ENCODE peak calls at places on chromosomes 13 and 19, in seven cellular contexts. One of them, this sample, is unnamed.

GRCh38 chr13:52169839-52170238 is 10.4 kb upstream of the NEK3 start:
- DNase-seq in effector memory CD4-positive, alpha-beta T cell: no peak
- DNase-seq in ovary: no peak
- DNase-seq in brain microvascular endothelial cell: no peak
- DNase-seq in left ventricle myocardium inferior: no peak
- DNase-seq in OCI-LY7: no peak
- DNase-seq in SJCRH30: no peak
- DNase-seq in this sample: no peak

GRCh38 chr13:86856996-86857395 is 814.2 kb upstream of the SLITRK5 start:
- DNase-seq in effector memory CD4-positive, alpha-beta T cell: no peak
- DNase-seq in ovary: no peak
- DNase-seq in brain microvascular endothelial cell: peak; percentile 60
- DNase-seq in left ventricle myocardium inferior: no peak
- DNase-seq in OCI-LY7: no peak
- DNase-seq in SJCRH30: peak; percentile 30
- DNase-seq in this sample: peak; percentile 33

GRCh38 chr13:31947105-31947504 is 84.5 kb upstream of the FRY start:
- DNase-seq in effector memory CD4-positive, alpha-beta T cell: no peak
- DNase-seq in ovary: no peak
- DNase-seq in brain microvascular endothelial cell: no peak
- DNase-seq in left ventricle myocardium inferior: no peak
- DNase-seq in OCI-LY7: no peak
- DNase-seq in SJCRH30: no peak
- DNase-seq in this sample: no peak

GRCh38 chr13:29684441-29684840 is 89.0 kb upstream of the SLC7A1 start:
- DNase-seq in effector memory CD4-positive, alpha-beta T cell: no peak
- DNase-seq in ovary: no peak
- DNase-seq in brain microvascular endothelial cell: no peak
- DNase-seq in left ventricle myocardium inferior: no peak
- DNase-seq in OCI-LY7: no peak
- DNase-seq in SJCRH30: no peak
- DNase-seq in this sample: no peak

GRCh38 chr13:47904239-47904638 is 96.8 kb downstream of the SUCLA2 start:
- DNase-seq in effector memory CD4-positive, alpha-beta T cell: no peak
- DNase-seq in ovary: no peak
- DNase-seq in brain microvascular endothelial cell: no peak
- DNase-seq in left ventricle myocardium inferior: no peak
- DNase-seq in OCI-LY7: no peak
- DNase-seq in SJCRH30: no peak
- DNase-seq in this sample: no peak

GRCh38 chr19:41449079-41449864 is 6.3 kb downstream of the ERICH4 start:
- DNase-seq in effector memory CD4-positive, alpha-beta T cell: peak; percentile 57
- DNase-seq in ovary: peak; percentile 72
- DNase-seq in brain microvascular endothelial cell: peak; percentile 60
- DNase-seq in left ventricle myocardium inferior: peak; percentile 70
- DNase-seq in OCI-LY7: peak; percentile 71
- DNase-seq in SJCRH30: peak; percentile 85
- DNase-seq in this sample: peak; percentile 75

GRCh38 chr13:91459485-91459884 is 61.1 kb downstream of the GPC5 start:
- DNase-seq in effector memory CD4-positive, alpha-beta T cell: no peak
- DNase-seq in ovary: no peak
- DNase-seq in brain microvascular endothelial cell: no peak
- DNase-seq in left ventricle myocardium inferior: no peak
- DNase-seq in OCI-LY7: peak; percentile 30
- DNase-seq in SJCRH30: no peak
- DNase-seq in this sample: no peak

GRCh38 chr19:19399733-19400438 is 5.6 kb upstream of the GATAD2A start:
- DNase-seq in effector memory CD4-positive, alpha-beta T cell: no peak
- DNase-seq in ovary: no peak
- DNase-seq in brain microvascular endothelial cell: peak; percentile 17
- DNase-seq in left ventricle myocardium inferior: no peak
- DNase-seq in OCI-LY7: no peak
- DNase-seq in SJCRH30: peak; percentile 52
- DNase-seq in this sample: peak; percentile 59

GRCh38 chr13:83503424-83503823 is 378.9 kb downstream of the SLITRK1 start:
- DNase-seq in effector memory CD4-positive, alpha-beta T cell: no peak
- DNase-seq in ovary: no peak
- DNase-seq in brain microvascular endothelial cell: peak; percentile 43
- DNase-seq in left ventricle myocardium inferior: no peak
- DNase-seq in OCI-LY7: no peak
- DNase-seq in SJCRH30: no peak
- DNase-seq in this sample: peak; percentile 16

GRCh38 chr19:17503240-17503639 is 8.2 kb upstream of the PGLS start:
- DNase-seq in effector memory CD4-positive, alpha-beta T cell: no peak
- DNase-seq in ovary: no peak
- DNase-seq in brain microvascular endothelial cell: no peak
- DNase-seq in left ventricle myocardium inferior: no peak
- DNase-seq in OCI-LY7: no peak
- DNase-seq in SJCRH30: no peak
- DNase-seq in this sample: no peak

GRCh38 chr19:17505218-17505617 is 6.2 kb upstream of the PGLS start:
- DNase-seq in effector memory CD4-positive, alpha-beta T cell: no peak
- DNase-seq in ovary: no peak
- DNase-seq in brain microvascular endothelial cell: no peak
- DNase-seq in left ventricle myocardium inferior: no peak
- DNase-seq in OCI-LY7: no peak
- DNase-seq in SJCRH30: no peak
- DNase-seq in this sample: no peak

GRCh38 chr19:17504456-17504855 is 7.0 kb upstream of the PGLS start:
- DNase-seq in effector memory CD4-positive, alpha-beta T cell: no peak
- DNase-seq in ovary: no peak
- DNase-seq in brain microvascular endothelial cell: no peak
- DNase-seq in left ventricle myocardium inferior: no peak
- DNase-seq in OCI-LY7: no peak
- DNase-seq in SJCRH30: no peak
- DNase-seq in this sample: no peak

GRCh38 chr19:17504030-17504429 is 7.4 kb upstream of the PGLS start:
- DNase-seq in effector memory CD4-positive, alpha-beta T cell: no peak
- DNase-seq in ovary: no peak
- DNase-seq in brain microvascular endothelial cell: no peak
- DNase-seq in left ventricle myocardium inferior: no peak
- DNase-seq in OCI-LY7: peak; percentile 33
- DNase-seq in SJCRH30: no peak
- DNase-seq in this sample: no peak

GRCh38 chr19:17506745-17507144 is 4.7 kb upstream of the PGLS start:
- DNase-seq in effector memory CD4-positive, alpha-beta T cell: no peak
- DNase-seq in ovary: no peak
- DNase-seq in brain microvascular endothelial cell: no peak
- DNase-seq in left ventricle myocardium inferior: no peak
- DNase-seq in OCI-LY7: no peak
- DNase-seq in SJCRH30: no peak
- DNase-seq in this sample: no peak
- H3K27ac ChIP-seq in effector memory CD4-positive, alpha-beta T cell: no peak overlapping the region
- H3K27ac ChIP-seq in ovary: no peak overlapping the region
- H3K27ac ChIP-seq in brain microvascular endothelial cell: no peak overlapping the region
- H3K27ac ChIP-seq in left ventricle myocardium inferior: peak overlapping the region; percentile 18
- H3K27ac ChIP-seq in OCI-LY7: no peak overlapping the region
- H3K27ac ChIP-seq in SJCRH30: no peak overlapping the region
- H3K27ac ChIP-seq in this sample: no peak overlapping the region

DNA sequence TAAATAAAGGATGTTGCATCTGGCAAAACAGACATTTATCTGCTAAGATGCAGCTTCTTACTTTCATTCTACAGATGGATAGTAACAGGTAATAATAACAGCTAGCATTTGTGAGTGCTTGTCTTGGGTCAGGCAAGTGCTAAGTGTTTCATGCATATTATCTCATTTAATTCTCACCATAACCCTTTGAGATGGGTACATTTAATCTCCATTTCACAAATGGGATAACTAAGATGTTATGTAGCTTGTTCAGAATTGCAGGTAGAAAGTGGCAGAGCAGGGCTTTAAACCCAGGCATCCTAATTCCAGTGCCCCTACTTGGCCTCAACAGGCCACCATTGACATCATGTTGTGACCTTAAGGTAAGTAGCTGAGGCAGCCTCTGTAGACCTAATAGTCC is 69.8 kb downstream of the LMO7 start:
- DNase-seq in effector memory CD4-positive, alpha-beta T cell: no peak
- DNase-seq in ovary: no peak
- DNase-seq in brain microvascular endothelial cell: no peak
- DNase-seq in left ventricle myocardium inferior: no peak
- DNase-seq in OCI-LY7: no peak
- DNase-seq in SJCRH30: no peak
- DNase-seq in this sample: no peak
- H3K27ac ChIP-seq in effector memory CD4-positive, alpha-beta T cell: no peak overlapping the region
- H3K27ac ChIP-seq in ovary: no peak overlapping the region
- H3K27ac ChIP-seq in brain microvascular endothelial cell: peak overlapping the region; percentile 21
- H3K27ac ChIP-seq in left ventricle myocardium inferior: no peak overlapping the region
- H3K27ac ChIP-seq in OCI-LY7: no peak overlapping the region
- H3K27ac ChIP-seq in SJCRH30: no peak overlapping the region
- H3K27ac ChIP-seq in this sample: no peak overlapping the region

DNA sequence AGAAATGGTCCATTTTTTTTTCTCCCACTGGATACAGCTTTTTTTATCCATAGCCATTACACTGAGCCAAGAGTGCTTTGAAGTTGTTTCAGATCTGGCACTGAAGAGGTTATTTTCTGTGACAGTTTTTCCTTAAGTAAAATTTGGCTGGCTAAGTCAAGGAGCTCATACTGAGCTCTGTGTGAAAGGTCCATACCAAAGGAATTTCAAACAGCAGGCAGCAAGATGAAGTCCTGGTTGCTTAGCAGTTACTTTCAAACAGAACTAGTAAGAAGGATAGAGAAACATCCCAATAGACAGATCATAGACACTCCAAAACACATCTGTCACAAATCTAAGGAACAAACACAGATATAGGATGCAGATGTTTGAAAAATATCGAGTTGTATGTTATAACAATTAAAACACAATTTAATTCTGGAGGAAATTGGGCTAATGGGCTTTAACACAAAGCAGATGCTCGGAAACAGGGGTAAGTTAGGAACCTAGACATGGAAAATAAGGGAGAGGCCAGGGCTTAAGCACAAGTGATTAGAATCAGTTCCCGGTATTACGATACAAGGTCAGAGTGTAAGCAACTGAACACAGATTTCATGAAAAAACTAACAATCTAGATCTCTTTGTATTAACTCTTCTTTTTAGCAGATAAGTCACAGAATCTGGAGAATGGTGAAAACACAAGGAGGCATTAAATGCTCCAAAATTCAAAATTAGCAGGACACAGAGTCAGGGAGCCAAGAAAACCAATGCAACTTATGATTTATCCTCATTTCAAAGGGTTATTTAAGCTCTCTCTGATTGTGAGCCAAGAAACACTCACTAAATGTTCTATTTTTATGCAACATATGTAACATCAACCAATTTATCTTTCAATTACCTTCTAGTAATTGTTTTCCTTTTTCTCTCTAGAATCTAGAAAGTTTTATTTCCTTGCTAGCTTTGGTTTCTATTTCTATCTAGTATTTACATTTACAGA is 1992.9 kb upstream of the PCDH20 start:
- DNase-seq in effector memory CD4-positive, alpha-beta T cell: no peak
- DNase-seq in ovary: no peak
- DNase-seq in brain microvascular endothelial cell: peak; percentile 33
- DNase-seq in left ventricle myocardium inferior: no peak
- DNase-seq in OCI-LY7: no peak
- DNase-seq in SJCRH30: no peak
- DNase-seq in this sample: peak; percentile 56
- H3K27ac ChIP-seq in effector memory CD4-positive, alpha-beta T cell: no peak overlapping the region
- H3K27ac ChIP-seq in ovary: no peak overlapping the region
- H3K27ac ChIP-seq in brain microvascular endothelial cell: peak overlapping the region; percentile 18
- H3K27ac ChIP-seq in left ventricle myocardium inferior: no peak overlapping the region
- H3K27ac ChIP-seq in OCI-LY7: no peak overlapping the region
- H3K27ac ChIP-seq in SJCRH30: no peak overlapping the region
- H3K27ac ChIP-seq in this sample: no peak overlapping the region

DNA sequence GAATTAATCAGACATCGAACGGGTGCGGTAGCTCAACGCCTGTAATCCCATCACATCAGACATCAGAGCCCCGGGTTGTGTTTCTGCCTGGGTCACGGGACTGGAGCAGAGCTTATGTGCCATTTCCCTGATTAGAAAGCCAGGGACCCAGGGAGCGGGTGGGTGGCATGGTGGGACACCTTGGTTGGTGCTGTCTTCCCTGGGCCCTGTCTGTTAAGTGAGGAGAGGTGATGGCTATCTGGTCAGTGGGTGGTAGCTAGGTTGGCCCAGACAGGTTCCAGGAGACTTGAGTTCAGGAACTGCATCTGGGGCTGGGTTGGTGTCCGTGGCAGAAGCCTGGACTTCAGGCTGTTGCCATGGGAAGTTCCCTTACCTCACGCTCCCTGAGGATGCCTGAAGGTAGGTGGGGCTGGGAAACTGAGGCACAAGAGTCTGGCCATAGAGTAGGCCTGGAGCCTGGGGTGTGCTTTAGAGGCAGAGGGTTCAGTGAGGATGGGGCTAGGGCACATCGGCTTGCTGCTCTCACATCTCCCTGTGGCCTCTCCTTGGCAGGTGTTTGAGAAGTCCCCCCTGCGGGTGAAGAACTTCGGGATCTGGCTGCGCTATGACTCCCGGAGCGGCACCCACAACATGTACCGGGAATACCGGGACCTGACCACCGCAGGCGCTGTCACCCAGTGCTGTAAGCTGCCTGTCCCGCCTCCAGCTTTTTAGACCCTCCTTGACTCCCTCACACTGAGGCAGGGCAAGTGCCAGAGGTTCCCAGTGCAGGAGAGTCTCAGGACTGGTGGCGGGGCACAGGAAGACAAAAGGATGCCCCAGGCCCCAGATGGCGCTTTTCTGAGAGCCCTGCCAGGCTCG is 2.1 kb downstream of the RPL18A start:
- DNase-seq in effector memory CD4-positive, alpha-beta T cell: no peak
- DNase-seq in ovary: no peak
- DNase-seq in brain microvascular endothelial cell: no peak
- DNase-seq in left ventricle myocardium inferior: no peak
- DNase-seq in OCI-LY7: no peak
- DNase-seq in SJCRH30: no peak
- DNase-seq in this sample: no peak
- H3K27ac ChIP-seq in effector memory CD4-positive, alpha-beta T cell: peak overlapping the region; percentile 29
- H3K27ac ChIP-seq in ovary: no peak overlapping the region
- H3K27ac ChIP-seq in brain microvascular endothelial cell: no peak overlapping the region
- H3K27ac ChIP-seq in left ventricle myocardium inferior: no peak overlapping the region
- H3K27ac ChIP-seq in OCI-LY7: peak overlapping the region; percentile 65
- H3K27ac ChIP-seq in SJCRH30: no peak overlapping the region
- H3K27ac ChIP-seq in this sample: peak overlapping the region; percentile 85

GRCh38 chr19:2779121-2779740 is 3.8 kb downstream of the SGTA start:
- DNase-seq in effector memory CD4-positive, alpha-beta T cell: no peak
- DNase-seq in ovary: no peak
- DNase-seq in brain microvascular endothelial cell: no peak
- DNase-seq in left ventricle myocardium inferior: no peak
- DNase-seq in OCI-LY7: no peak
- DNase-seq in SJCRH30: no peak
- DNase-seq in this sample: no peak
- H3K27ac ChIP-seq in effector memory CD4-positive, alpha-beta T cell: no peak overlapping the region
- H3K27ac ChIP-seq in ovary: no peak overlapping the region
- H3K27ac ChIP-seq in brain microvascular endothelial cell: no peak overlapping the region
- H3K27ac ChIP-seq in left ventricle myocardium inferior: peak overlapping the region; percentile 98
- H3K27ac ChIP-seq in OCI-LY7: no peak overlapping the region
- H3K27ac ChIP-seq in SJCRH30: no peak overlapping the region
- H3K27ac ChIP-seq in this sample: no peak overlapping the region